ENCODE peak calls at places on chromosomes 5 and 9, in five cellular contexts. G is GM12878, M is activated T-cell treated with anti-CD3 and anti-CD28 coated beads for 1 hour, R is T-helper 2 cell, S is GM19239. W is an unnamed sample.
A peak's percentile ranks its signal among the peaks of the same experiment; 100 is the strongest.

GRCh38 chr9:114697951-114698351 is 16.0 kb upstream of the TEX48 start:
- DNase-seq in G (peak; percentile 16), M (no peak), R (no peak), S (no peak), W (no peak)

GRCh38 chr5:96220610-96221390 is 212.2 kb downstream of the PCSK1 start:
- DNase-seq in G (peak; percentile 25), M (no peak), R (no peak), S (no peak), W (no peak)

GRCh38 chr9:110592075-110592830 is 12.7 kb upstream of the SVEP1 start:
- DNase-seq in G (no peak), M (no peak), R (no peak), S (no peak), W (no peak)

GRCh38 chr5:337565-338130 is 16.1 kb downstream of the AHRR start:
- DNase-seq in G (no peak), M (no peak), R (no peak), S (no peak), W (no peak)

GRCh38 chr5:37754976-37755375 is 84.9 kb downstream of the GDNF start:
- DNase-seq in G (no peak), M (no peak), R (no peak), S (no peak), W (no peak)

GRCh38 chr9:120366646-120367019 is 213.3 kb downstream of the CDK5RAP2 start:
- DNase-seq in G (no peak), M (no peak), R (no peak), S (no peak), W (no peak)

GRCh38 chr5:55507574-55507973 is 27.2 kb downstream of the PLPP1 start:
- DNase-seq in G (no peak), M (no peak), R (no peak), S (no peak), W (no peak)

GRCh38 chr5:145347026-145347616 is 488.0 kb downstream of the PRELID2 start:
- DNase-seq in G (no peak), M (no peak), R (no peak), S (peak; percentile 7), W (no peak)

GRCh38 chr5:50325237-50325832 is 115.8 kb downstream of the EMB start:
- DNase-seq in G (no peak), M (no peak), R (no peak), S (no peak), W (no peak)

GRCh38 chr5:154285661-154286408 is 95.3 kb downstream of the GALNT10 start:
- DNase-seq in G (no peak), M (no peak), R (no peak), S (no peak), W (no peak)

GRCh38 chr9:77177894-77178794 is 810 bp downstream of the VPS13A start:
- DNase-seq in G (no peak), M (peak; percentile 27), R (peak; percentile 52), S (peak; percentile 10), W (peak; percentile 35)

GRCh38 chr5:160605266-160605665 is 183.6 kb downstream of the PTTG1 start:
- DNase-seq in G (no peak), M (no peak), R (no peak), S (no peak), W (no peak)

GRCh38 chr5:156475831-156476551 is 149.0 kb downstream of the SGCD start:
- DNase-seq in G (no peak), M (no peak), R (no peak), S (no peak), W (peak; percentile 55)

GRCh38 chr9:70805953-70806352 is 315.5 kb downstream of the TRPM3 start:
- DNase-seq in G (no peak), M (no peak), R (no peak), S (no peak), W (no peak)

GRCh38 chr9:133238851-133239532 is 29.9 kb upstream of the OBP2B start:
- DNase-seq in G (no peak), M (peak; percentile 65), R (peak; percentile 30), S (peak; percentile 75), W (peak; percentile 70)

GRCh38 chr9:127336708-127337352 is 60.1 kb upstream of the SLC2A8 start:
- DNase-seq in G (no peak), M (no peak), R (no peak), S (no peak), W (peak; percentile 60)

GRCh38 chr9:136700959-136701664 is 11.3 kb upstream of the DIPK1B start:
- DNase-seq in G (peak; percentile 43), M (peak; percentile 22), R (peak; percentile 66), S (peak; percentile 68), W (no peak)

GRCh38 chr5:155943516-155944407 is 383.2 kb upstream of the SGCD start:
- DNase-seq in G (no peak), M (peak; percentile 2), R (no peak), S (peak; percentile 10), W (peak; percentile 31)

GRCh38 chr5:58451732-58452565 is 7.9 kb downstream of the PLK2 start:
- DNase-seq in G (no peak), M (no peak), R (no peak), S (no peak), W (no peak)

GRCh38 chr9:99114049-99114440 is 9.1 kb downstream of the TGFBR1 start:
- DNase-seq in G (no peak), M (no peak), R (no peak), S (no peak), W (no peak)

GRCh38 chr9:123776856-123777560 is 152.9 kb downstream of the DENND1A start:
- DNase-seq in G (no peak), M (no peak), R (no peak), S (no peak), W (no peak)

GRCh38 chr5:1801061-1801953 is at the start of gene NDUFS6:
- DNase-seq in G (no peak), M (peak; percentile 67), R (peak; percentile 67), S (peak; percentile 71), W (peak; percentile 77)

GRCh38 chr5:160438316-160439204 is 16.9 kb downstream of the PTTG1 start:
- DNase-seq in G (peak; percentile 69), M (peak; percentile 28), R (peak; percentile 43), S (peak; percentile 27), W (peak; percentile 58)

GRCh38 chr5:116652196-116652729 is 77.6 kb upstream of the SEMA6A start:
- DNase-seq in G (peak; percentile 85), M (no peak), R (no peak), S (no peak), W (peak; percentile 76)

GRCh38 chr5:122937914-122938313 is 92.5 kb downstream of the SNX24 start:
- DNase-seq in G (no peak), M (no peak), R (no peak), S (no peak), W (peak; percentile 39)

GRCh38 chr9:94921072-94921471 is 194.6 kb downstream of the AOPEP start:
- DNase-seq in G (no peak), M (no peak), R (no peak), S (no peak), W (no peak)

GRCh38 chr5:149320791-149321330 is 24.4 kb upstream of the GRPEL2 start:
- DNase-seq in G (no peak), M (no peak), R (no peak), S (no peak), W (peak; percentile 91)

GRCh38 chr9:7782390-7783120 is 17.0 kb downstream of the DMAC1 start:
- DNase-seq in G (no peak), M (no peak), R (no peak), S (no peak), W (no peak)

GRCh38 chr9:80204054-80204453 is 632.3 kb downstream of the TLE4 start:
- DNase-seq in G (no peak), M (no peak), R (no peak), S (no peak), W (no peak)

GRCh38 chr9:21570643-21571275 is 88.6 kb upstream of the IFNE start:
- DNase-seq in G (no peak), M (no peak), R (no peak), S (no peak), W (no peak)

GRCh38 chr5:10548418-10549122 is 15.3 kb upstream of the ANKRD33B start:
- DNase-seq in G (no peak), M (no peak), R (no peak), S (no peak), W (no peak)

GRCh38 chr5:155934964-155935363 is 392.0 kb upstream of the SGCD start:
- DNase-seq in G (no peak), M (no peak), R (no peak), S (no peak), W (no peak)

GRCh38 chr9:77588319-77588937 is 59.7 kb downstream of the GNA14 start:
- DNase-seq in G (no peak), M (no peak), R (no peak), S (no peak), W (no peak)

GRCh38 chr5:150284311-150284710 is 5.3 kb downstream of the CAMK2A start:
- DNase-seq in G (no peak), M (no peak), R (no peak), S (no peak), W (no peak)

GRCh38 chr9:89387970-89388867 is 69.9 kb downstream of the SECISBP2 start:
- DNase-seq in G (no peak), M (no peak), R (no peak), S (no peak), W (peak; percentile 34)

GRCh38 chr9:136059851-136060670 is 35.0 kb downstream of the NACC2 start:
- DNase-seq in G (no peak), M (no peak), R (no peak), S (peak; percentile 4), W (no peak)

GRCh38 chr5:53091304-53091703 is 18.3 kb downstream of the MOCS2 start:
- DNase-seq in G (no peak), M (no peak), R (no peak), S (no peak), W (no peak)

W was measured in heart right ventricle.